ENCODE peak calls at places on chromosome X, in five cellular contexts. A is posterior cingulate gyrus, M is amygdala, E is dermis microvascular lymphatic vessel endothelial cell, C is astrocyte of the spinal cord. O is an unnamed sample.

GRCh38 chrX:99914676-99915075 is 495.4 kb downstream of the PCDH19 start:
- DNase-seq in A (no peak), M (no peak), E (no peak), C (no peak), O (no peak)

GRCh38 chrX:1874899-1875298 is 260.0 kb downstream of the ASMT start:
- DNase-seq in A (no peak), M (no peak), E (no peak), C (no peak), O (no peak)

GRCh38 chrX:5113128-5113527 is 1115.5 kb downstream of the NLGN4X start:
- DNase-seq in A (no peak), M (no peak), E (peak), C (peak), O (no peak)

GRCh38 chrX:28408017-28408723 is 179.1 kb upstream of the IL1RAPL1 start:
- DNase-seq in A (no peak), M (no peak), E (no peak), C (no peak), O (no peak)

GRCh38 chrX:11555759-11556158 is 110.0 kb downstream of the ARHGAP6 start:
- DNase-seq in A (no peak), M (no peak), E (no peak), C (no peak), O (no peak)

GRCh38 chrX:77114501-77114900 is 332.7 kb upstream of the FGF16 start:
- DNase-seq in A (no peak), M (no peak), E (no peak), C (no peak), O (no peak)

GRCh38 chrX:139759637-139760036 is 51.7 kb upstream of the MCF2 start:
- DNase-seq in A (no peak), M (no peak), E (peak), C (peak), O (no peak)

GRCh38 chrX:19640063-19640462 is 124.8 kb upstream of the MAP3K15 start:
- DNase-seq in A (no peak), M (no peak), E (no peak), C (no peak), O (no peak)

GRCh38 chrX:138704101-138704500 is 7.4 kb downstream of the FGF13 start:
- DNase-seq in A (no peak), M (no peak), E (no peak), C (no peak), O (no peak)

GRCh38 chrX:68941385-68941952 is 112.6 kb downstream of the EFNB1 start:
- DNase-seq in A (no peak), M (no peak), E (no peak), C (peak), O (no peak)

GRCh38 chrX:108468486-108468885 is 28.8 kb downstream of the COL4A5 start:
- DNase-seq in A (no peak), M (no peak), E (no peak), C (peak), O (no peak)

GRCh38 chrX:6813836-6814370 is 279.0 kb upstream of the VCX3A start:
- DNase-seq in A (no peak), M (no peak), E (no peak), C (peak), O (no peak)

GRCh38 chrX:67619253-67619652 is 75.4 kb downstream of the AR start:
- DNase-seq in A (no peak), M (no peak), E (peak), C (peak), O (no peak)

GRCh38 chrX:43909159-43909558 is 26.9 kb upstream of the MAOB start:
- DNase-seq in A (no peak), M (no peak), E (no peak), C (no peak), O (no peak)

GRCh38 chrX:2320580-2321327 is 180.0 kb downstream of the DHRSX start:
- DNase-seq in A (no peak), M (no peak), E (no peak), C (no peak), O (peak)

GRCh38 chrX:103362504-103362903 is 6.2 kb downstream of the TCEAL9 start:
- DNase-seq in A (no peak), M (no peak), E (peak), C (no peak), O (no peak)

GRCh38 chrX:41733939-41734338 is 10.0 kb downstream of the GPR82 start:
- DNase-seq in A (no peak), M (no peak), E (no peak), C (no peak), O (no peak)

GRCh38 chrX:16148896-16149295 is 18.4 kb upstream of the MAGEB17 start:
- DNase-seq in A (no peak), M (no peak), E (no peak), C (no peak), O (no peak)

GRCh38 chrX:103879339-103879738 is 47.3 kb upstream of the RAB9B start:
- DNase-seq in A (no peak), M (no peak), E (no peak), C (peak), O (no peak)

GRCh38 chrX:134551365-134552095 is 91.6 kb downstream of the HPRT1 start:
- DNase-seq in A (no peak), M (no peak), E (no peak), C (peak), O (no peak)

GRCh38 chrX:104310084-104310483 is 55.4 kb upstream of the ESX1 start:
- DNase-seq in A (peak), M (no peak), E (peak), C (peak), O (no peak)

GRCh38 chrX:843306-843705 is 212.7 kb downstream of the SHOX start:
- DNase-seq in A (no peak), M (no peak), E (no peak), C (no peak), O (no peak)

GRCh38 chrX:11532291-11533075 is 133.2 kb downstream of the ARHGAP6 start:
- DNase-seq in A (no peak), M (no peak), E (no peak), C (no peak), O (no peak)

GRCh38 chrX:11214346-11215190 is 78.6 kb upstream of the AMELX start:
- DNase-seq in A (no peak), M (no peak), E (no peak), C (no peak), O (peak)

GRCh38 chrX:78595901-78596502 is 63.1 kb downstream of the RTL3 start:
- DNase-seq in A (no peak), M (no peak), E (peak), C (no peak), O (no peak)

GRCh38 chrX:11040405-11040804 is 70.7 kb upstream of the HCCS start:
- DNase-seq in A (no peak), M (no peak), E (no peak), C (no peak), O (no peak)

GRCh38 chrX:134990475-134991473 is at the start of gene SMIM10:
- DNase-seq in A (peak), M (peak), E (peak), C (peak), O (peak)

GRCh38 chrX:130825509-130825908 is 77.5 kb downstream of the ENOX2 start:
- DNase-seq in A (no peak), M (no peak), E (no peak), C (no peak), O (no peak)

GRCh38 chrX:109710181-109710580 is 22.9 kb downstream of the ACSL4 start:
- DNase-seq in A (no peak), M (no peak), E (no peak), C (no peak), O (no peak)

GRCh38 chrX:114800719-114801118 is 216.7 kb downstream of the IL13RA2 start:
- DNase-seq in A (no peak), M (no peak), E (no peak), C (peak), O (no peak)

GRCh38 chrX:110167952-110168451 is 149.9 kb downstream of the AMMECR1 start:
- DNase-seq in A (no peak), M (no peak), E (peak), C (no peak), O (no peak)

GRCh38 chrX:21926527-21927278 is 13.8 kb upstream of the SMS start:
- DNase-seq in A (no peak), M (no peak), E (peak), C (peak), O (no peak)

GRCh38 chrX:123920065-123920785 is 41.3 kb upstream of the STAG2 start:
- DNase-seq in A (no peak), M (no peak), E (peak), C (peak), O (no peak)

GRCh38 chrX:275967-276587 is 5.1 kb upstream of the PLCXD1 start:
- DNase-seq in A (peak), M (no peak), E (peak), C (peak), O (peak)